ENCODE peak calls at places on chromosomes 12 and 14, in four cellular contexts. M is SK-N-SH, R is HepG2, I is K562. D is an unnamed sample.

GRCh38 chr14:67232066-67232465 is 9.2 kb upstream of the PALS1 start:
- DNase-seq in M (peak; percentile 34), R (no peak), I (no peak), D (no peak)

GRCh38 chr14:86203843-86204242 is 673.9 kb downstream of the FLRT2 start:
- DNase-seq in M (no peak), R (no peak), I (no peak), D (no peak)

GRCh38 chr12:50581226-50582184 is 76.7 kb downstream of the DIP2B start:
- DNase-seq in M (no peak), R (no peak), I (no peak), D (no peak)

GRCh38 chr12:29103539-29103974 is 45.5 kb upstream of the FAR2 start:
- DNase-seq in M (no peak), R (no peak), I (no peak), D (peak; percentile 75)

GRCh38 chr12:124321040-124321481 is 26.2 kb downstream of the RFLNA start:
- DNase-seq in M (peak; percentile 77), R (peak; percentile 24), I (peak; percentile 77), D (peak; percentile 24)

GRCh38 chr14:68590233-68590535 is 202.7 kb downstream of the ZFP36L1 start:
- DNase-seq in M (no peak), R (no peak), I (no peak), D (no peak)

GRCh38 chr12:82835217-82835616 is 148.5 kb downstream of the TMTC2 start:
- DNase-seq in M (no peak), R (no peak), I (no peak), D (no peak)

GRCh38 chr12:50924439-50925341 is 27.7 kb upstream of the HIGD1C start:
- DNase-seq in M (peak; percentile 65), R (peak; percentile 89), I (peak; percentile 84), D (peak; percentile 76)

GRCh38 chr12:106601031-106601430 is 18.2 kb downstream of the RFX4 start:
- DNase-seq in M (no peak), R (peak; percentile 43), I (peak; percentile 36), D (no peak)

GRCh38 chr14:99183311-99183710 is 88.7 kb downstream of the BCL11B start:
- DNase-seq in M (no peak), R (no peak), I (no peak), D (no peak)

GRCh38 chr12:68086019-68086603 is 73.4 kb downstream of the IFNG start:
- DNase-seq in M (no peak), R (no peak), I (no peak), D (no peak)

GRCh38 chr12:78062781-78063180 is 232.1 kb downstream of the NAV3 start:
- DNase-seq in M (no peak), R (peak; percentile 2), I (no peak), D (no peak)

GRCh38 chr14:22168092-22168955 is 420.7 kb downstream of the DAD1 start:
- DNase-seq in M (no peak), R (peak; percentile 29), I (no peak), D (no peak)

GRCh38 chr14:91964724-91965123 is 17.2 kb upstream of the FBLN5 start:
- DNase-seq in M (no peak), R (no peak), I (no peak), D (no peak)

GRCh38 chr12:122399592-122400373 is 22.7 kb downstream of the CLIP1 start:
- DNase-seq in M (peak; percentile 66), R (peak; percentile 91), I (peak; percentile 87), D (no peak)

GRCh38 chr12:92365836-92366235 is 220.2 kb upstream of the BTG1 start:
- DNase-seq in M (no peak), R (no peak), I (no peak), D (no peak)

GRCh38 chr12:71771069-71771468 is 16.4 kb downstream of the RAB21 start:
- DNase-seq in M (no peak), R (no peak), I (no peak), D (no peak)

GRCh38 chr12:6145584-6145983 is 21.1 kb upstream of the VWF start:
- DNase-seq in M (no peak), R (no peak), I (no peak), D (no peak)

GRCh38 chr12:127342861-127343260 is 924.1 kb upstream of the TMEM132C start:
- DNase-seq in M (no peak), R (no peak), I (no peak), D (no peak)

GRCh38 chr14:100875861-100876590 is 27.5 kb downstream of the RTL1 start:
- DNase-seq in M (no peak), R (no peak), I (no peak), D (no peak)

GRCh38 chr14:64387232-64387737 is 868 bp upstream of the MTHFD1 start:
- DNase-seq in M (peak; percentile 52), R (peak; percentile 10), I (peak; percentile 19), D (no peak)

GRCh38 chr12:116650585-116650984 is 87.3 kb downstream of the SPRING1 start:
- DNase-seq in M (no peak), R (no peak), I (no peak), D (no peak)

GRCh38 chr14:46054526-46054925 is 597.1 kb downstream of the RPL10L start:
- DNase-seq in M (no peak), R (no peak), I (no peak), D (no peak)

GRCh38 chr12:104064842-104065441 is 611 bp downstream of the HCFC2 start:
- DNase-seq in M (peak; percentile 34), R (no peak), I (no peak), D (no peak)

GRCh38 chr12:553216-554000 is 93.7 kb downstream of the B4GALNT3 start:
- DNase-seq in M (no peak), R (no peak), I (no peak), D (no peak)

GRCh38 chr14:37452323-37452722 is 142.7 kb downstream of the FOXA1 start:
- DNase-seq in M (no peak), R (no peak), I (no peak), D (no peak)

GRCh38 chr12:126198516-126198915 is 1133.3 kb downstream of the AACS start:
- DNase-seq in M (no peak), R (no peak), I (no peak), D (no peak)

GRCh38 chr14:106023411-106023810 is 497.0 kb downstream of the TMEM121 start:
- DNase-seq in M (no peak), R (no peak), I (no peak), D (no peak)

GRCh38 chr14:106021832-106022231 is 495.4 kb downstream of the TMEM121 start:
- DNase-seq in M (no peak), R (no peak), I (no peak), D (no peak)

GRCh38 chr14:106029959-106030358 is 503.6 kb downstream of the TMEM121 start:
- DNase-seq in M (no peak), R (no peak), I (no peak), D (no peak)

GRCh38 chr14:106024983-106025604 is 498.7 kb downstream of the TMEM121 start:
- DNase-seq in M (no peak), R (no peak), I (no peak), D (no peak)
- TF ChIP-seq FOXM1 in M (no peak), R (no peak), I (no peak), D (no peak)

GRCh38 chr14:93035917-93036651 is 79.6 kb downstream of the ITPK1 start:
- DNase-seq in M (no peak), R (peak; percentile 91), I (peak; percentile 54), D (no peak)
- TF ChIP-seq POLR2AphosphoS5 in M (no peak), R (no peak), I (no peak), D (no peak)

GRCh38 chr12:54169036-54169435 is 19.7 kb downstream of the SMUG1 start:
- DNase-seq in M (no peak), R (no peak), I (no peak), D (no peak)

GRCh38 chr12:54164402-54165145 is 24.2 kb downstream of the SMUG1 start:
- DNase-seq in M (peak; percentile 61), R (no peak), I (no peak), D (no peak)

GRCh38 chr12:54167500-54167896 is 21.3 kb downstream of the SMUG1 start:
- DNase-seq in M (no peak), R (no peak), I (no peak), D (no peak)

GRCh38 chr12:54163147-54163546 is 25.6 kb downstream of the SMUG1 start:
- DNase-seq in M (no peak), R (no peak), I (no peak), D (no peak)

GRCh38 chr12:54166543-54167499 is 22.0 kb downstream of the SMUG1 start:
- DNase-seq in M (peak; percentile 58), R (no peak), I (no peak), D (no peak)
- TF ChIP-seq FOXM1 in M (no peak), R (no peak), I (no peak), D (no peak)

GRCh38 chr12:131242741-131243496 is 289.2 kb downstream of the ADGRD1 start:
- DNase-seq in M (peak; percentile 69), R (no peak), I (peak; percentile 89), D (peak; percentile 59)
- TF ChIP-seq POLR2AphosphoS5 in M (no peak), R (no peak), I (no peak), D (no peak)